ENCODE peak calls at places on chromosomes 6 and 20, in five cellular contexts. S is prostate gland; R is heart left ventricle; C is CD8-positive, alpha-beta memory T cell; P is naive thymus-derived CD4-positive, alpha-beta T cell. T is an unnamed sample.

GRCh38 chr6:11598687-11599086 is 61.1 kb downstream of the TMEM170B start:
- DNase-seq in S (no peak), R (no peak), C (no peak), P (no peak), T (no peak)

GRCh38 chr6:17237246-17237645 is 43.9 kb upstream of the RBM24 start:
- DNase-seq in S (no peak), R (no peak), C (no peak), P (no peak), T (no peak)

GRCh38 chr6:48378874-48379407 is 267.9 kb upstream of the PTCHD4 start:
- DNase-seq in S (no peak), R (no peak), C (no peak), P (no peak), T (no peak)

GRCh38 chr20:5786930-5787826 is 37.0 kb downstream of the SHLD1 start:
- DNase-seq in S (peak), R (peak), C (no peak), P (no peak), T (no peak)

GRCh38 chr6:40343318-40343886 is 243.8 kb downstream of the LRFN2 start:
- DNase-seq in S (no peak), R (no peak), C (no peak), P (no peak), T (no peak)

GRCh38 chr6:69841862-69842261 is 24.5 kb upstream of the COL19A1 start:
- DNase-seq in S (no peak), R (no peak), C (no peak), P (no peak), T (no peak)

GRCh38 chr20:37295595-37295994 is 6.1 kb downstream of the MANBAL start:
- DNase-seq in S (peak), R (no peak), C (no peak), P (no peak), T (peak)

GRCh38 chr20:56688106-56688505 is 59.0 kb downstream of the TFAP2C start:
- DNase-seq in S (no peak), R (no peak), C (no peak), P (no peak), T (no peak)

GRCh38 chr6:162750776-162751175 is 23.0 kb downstream of the PACRG start:
- DNase-seq in S (no peak), R (no peak), C (no peak), P (no peak), T (peak)

GRCh38 chr20:51206032-51206662 is 183.2 kb upstream of the KCNG1 start:
- DNase-seq in S (no peak), R (no peak), C (no peak), P (no peak), T (peak)

GRCh38 chr20:60255426-60255825 is 297.2 kb downstream of the CDH26 start:
- DNase-seq in S (no peak), R (no peak), C (no peak), P (no peak), T (no peak)

GRCh38 chr20:45890997-45891983 is at the start of the genes CTSA and NEURL2:
- DNase-seq in S (peak), R (peak), C (peak), P (peak), T (peak)

GRCh38 chr6:34919651-34920050 is 30.6 kb downstream of the ANKS1A start:
- DNase-seq in S (no peak), R (no peak), C (no peak), P (no peak), T (no peak)

GRCh38 chr20:35368616-35369423 is 43.0 kb downstream of the UQCC1 start:
- DNase-seq in S (no peak), R (peak), C (no peak), P (no peak), T (no peak)

GRCh38 chr20:1469925-1470571 is 3.4 kb upstream of the NSFL1C start:
- DNase-seq in S (peak), R (peak), C (no peak), P (no peak), T (peak)

GRCh38 chr20:11783102-11783861 is 134.4 kb upstream of the BTBD3 start:
- DNase-seq in S (no peak), R (no peak), C (no peak), P (no peak), T (no peak)

GRCh38 chr6:161613711-161614110 is 339.9 kb upstream of the AGPAT4 start:
- DNase-seq in S (no peak), R (no peak), C (no peak), P (no peak), T (no peak)

GRCh38 chr6:6900566-6901204 is 207.1 kb upstream of the RREB1 start:
- DNase-seq in S (no peak), R (no peak), C (no peak), P (no peak), T (no peak)

GRCh38 chr6:47483853-47484546 is 6.4 kb downstream of the CD2AP start:
- DNase-seq in S (no peak), R (no peak), C (no peak), P (no peak), T (no peak)

GRCh38 chr6:137756788-137757187 is 110.3 kb upstream of the TNFAIP3 start:
- DNase-seq in S (no peak), R (no peak), C (no peak), P (no peak), T (no peak)

GRCh38 chr20:36582322-36582721 is 8.9 kb downstream of the TGIF2 start:
- DNase-seq in S (no peak), R (no peak), C (no peak), P (peak), T (no peak)

GRCh38 chr6:89940225-89941027 is 46.2 kb downstream of the GJA10 start:
- DNase-seq in S (peak), R (peak), C (peak), P (peak), T (peak)

GRCh38 chr20:32358883-32359632 is 927 bp downstream of the ASXL1 start:
- DNase-seq in S (peak), R (peak), C (peak), P (peak), T (peak)

GRCh38 chr6:159969921-159970320 is 1.0 kb downstream of the IGF2R start:
- DNase-seq in S (peak), R (peak), C (no peak), P (no peak), T (peak)

GRCh38 chr6:36122495-36123269 is 7.6 kb upstream of the MAPK13 start:
- DNase-seq in S (no peak), R (no peak), C (no peak), P (no peak), T (no peak)

GRCh38 chr20:8646716-8647115 is 422.2 kb upstream of the PLCB4 start:
- DNase-seq in S (no peak), R (no peak), C (no peak), P (no peak), T (peak)

GRCh38 chr20:63819224-63819917 is 11.7 kb downstream of the ZBTB46 start:
- DNase-seq in S (no peak), R (no peak), C (no peak), P (no peak), T (peak)

GRCh38 chr20:63235399-63235983 is at the start of gene BIRC7:
- DNase-seq in S (no peak), R (no peak), C (no peak), P (no peak), T (no peak)

GRCh38 chr6:64908104-64908503 is 798.9 kb downstream of the EYS start:
- DNase-seq in S (no peak), R (no peak), C (peak), P (no peak), T (no peak)

GRCh38 chr6:147040521-147040920 is 163.7 kb upstream of the STXBP5 start:
- DNase-seq in S (no peak), R (no peak), C (no peak), P (no peak), T (no peak)

GRCh38 chr20:10093087-10093591 is 58.4 kb downstream of the ANKEF1 start:
- DNase-seq in S (no peak), R (no peak), C (no peak), P (no peak), T (peak)

GRCh38 chr6:144898052-144898689 is 613.0 kb downstream of the UTRN start:
- DNase-seq in S (no peak), R (no peak), C (no peak), P (no peak), T (peak)

GRCh38 chr6:39199976-39200375 is 29.3 kb downstream of the KCNK5 start:
- DNase-seq in S (no peak), R (no peak), C (peak), P (no peak), T (no peak)

GRCh38 chr20:38635721-38636285 is 34.2 kb downstream of the ARHGAP40 start:
- DNase-seq in S (no peak), R (no peak), C (no peak), P (no peak), T (peak)

DNA sequence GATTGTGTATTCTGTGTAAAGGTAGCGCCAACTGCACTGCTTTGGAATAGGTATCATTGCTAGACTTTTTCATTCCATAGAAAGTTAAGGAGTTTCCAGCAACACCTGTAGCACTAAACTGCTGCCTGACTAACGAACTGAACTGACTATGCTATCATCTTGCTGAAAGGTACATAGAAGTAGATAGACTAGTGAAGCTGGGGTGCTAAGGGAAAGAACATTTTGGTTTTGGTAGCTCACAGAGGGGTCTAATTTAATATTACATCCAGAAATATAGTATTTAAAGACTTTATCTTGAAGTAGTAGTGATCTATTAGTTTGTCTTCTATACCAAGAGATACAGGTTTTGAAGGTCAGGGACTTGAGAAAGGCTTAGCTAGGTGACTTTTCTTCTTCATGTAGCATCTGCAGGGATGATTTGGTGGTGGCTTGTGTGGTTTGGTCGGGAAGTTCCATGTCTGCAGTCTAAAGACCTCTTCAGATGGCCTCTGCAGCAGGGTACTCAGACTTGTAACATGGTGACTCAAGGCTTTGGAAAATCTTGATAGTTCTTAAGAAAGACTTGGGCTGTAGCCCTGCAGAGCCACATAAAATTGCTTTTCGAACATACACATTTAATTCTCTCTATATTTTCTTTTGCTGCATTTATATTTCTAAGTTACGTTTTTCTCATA is 10.2 kb downstream of the SENP6 start:
- DNase-seq in S (no peak), R (no peak), C (no peak), P (no peak), T (no peak)
- H3K27ac ChIP-seq in S (no peak), R (no peak), C (no peak), P (no peak), T (no peak)

GRCh38 chr6:111484655-111484974 is 1.6 kb upstream of the REV3L start:
- DNase-seq in S (no peak), R (no peak), C (no peak), P (peak), T (no peak)
- H3K27ac ChIP-seq in S (peak), R (peak), C (peak), P (peak), T (peak)

DNA sequence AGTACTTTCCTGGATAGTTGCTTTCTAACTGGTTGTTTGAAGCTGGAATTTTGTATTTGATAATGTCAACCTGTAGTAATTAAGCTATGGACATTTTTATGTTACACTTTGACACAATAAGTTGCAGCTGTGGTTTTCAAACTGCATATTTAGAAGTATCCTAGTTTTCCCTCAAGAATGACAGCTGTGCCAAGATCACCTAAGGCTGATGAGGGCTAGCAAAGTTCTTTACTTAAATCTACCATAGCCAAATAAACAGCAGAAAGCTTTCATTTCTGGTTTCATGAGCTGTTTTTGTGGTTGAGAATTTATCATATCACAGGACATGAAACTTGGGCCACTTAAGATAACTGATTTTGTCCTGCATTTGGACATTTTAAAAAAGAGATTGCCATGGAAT is 30.6 kb downstream of the FAM229B start:
- DNase-seq in S (no peak), R (no peak), C (no peak), P (no peak), T (no peak)
- H3K27ac ChIP-seq in S (no peak), R (no peak), C (no peak), P (no peak), T (no peak)

GRCh38 chr6:111477481-111477938 is 5.5 kb downstream of the REV3L start:
- DNase-seq in S (no peak), R (no peak), C (no peak), P (no peak), T (no peak)
- H3K27ac ChIP-seq in S (no peak), R (no peak), C (no peak), P (no peak), T (no peak)

GRCh38 chr6:1624848-1625341 is 15.2 kb downstream of the FOXC1 start:
- DNase-seq in S (no peak), R (peak), C (no peak), P (no peak), T (no peak)
- H3K27ac ChIP-seq in S (peak), R (peak), C (no peak), P (no peak), T (peak)

GRCh38 chr6:3356056-3356823 is 97.5 kb downstream of the PSMG4 start:
- DNase-seq in S (peak), R (peak), C (peak), P (peak), T (peak)
- H3K27ac ChIP-seq in S (peak), R (peak), C (peak), P (peak), T (peak)

GRCh38 chr6:71385111-71385822 is 96.7 kb downstream of the OGFRL1 start:
- DNase-seq in S (no peak), R (no peak), C (no peak), P (no peak), T (no peak)

GRCh38 chr6:71387179-71387578 is 98.6 kb downstream of the OGFRL1 start:
- DNase-seq in S (no peak), R (no peak), C (no peak), P (no peak), T (no peak)

GRCh38 chr6:71386215-71386614 is 97.6 kb downstream of the OGFRL1 start:
- DNase-seq in S (no peak), R (no peak), C (no peak), P (no peak), T (no peak)

GRCh38 chr6:71383476-71383875 is 94.9 kb downstream of the OGFRL1 start:
- DNase-seq in S (no peak), R (no peak), C (no peak), P (no peak), T (no peak)

GRCh38 chr6:71383891-71384489 is 95.4 kb downstream of the OGFRL1 start:
- DNase-seq in S (no peak), R (no peak), C (no peak), P (no peak), T (no peak)
- H3K27ac ChIP-seq in S (no peak), R (no peak), C (no peak), P (no peak), T (no peak)